ENCODE peak calls at places on chromosomes 16 and 17, in nine cellular contexts. N is hepatic stellate cell; F is tibial nerve; R is effector CD4-positive, alpha-beta T cell; U is NCI-H446 treated with DMSO at 0.1 percent for 48 hours; C is lower lobe of right lung; J is thoracic aorta; P is iris pigment epithelial cell; E is A673. S is an unnamed sample.

GRCh38 chr16:49663081-49664057 is 192.5 kb downstream of the ZNF423 start:
- DNase-seq in F (peak; percentile 40), P (no peak), C (no peak), N (peak; percentile 67), E (no peak), R (no peak), U (no peak), J (peak; percentile 14), S (no peak)

GRCh38 chr16:11272921-11273720 is at the start of gene PRM3:
- DNase-seq in F (no peak), E (no peak), P (no peak), J (no peak), N (no peak), R (no peak), U (no peak), C (no peak), S (no peak)

GRCh38 chr16:49338867-49339266 is 34.7 kb upstream of the C16orf78 start:
- DNase-seq in N (no peak), C (no peak), U (no peak), J (no peak), R (no peak), P (no peak), F (no peak), E (no peak), S (no peak)

GRCh38 chr17:35243459-35244204 is 760 bp downstream of the SLFN5 start:
- DNase-seq in P (peak; percentile 76), N (peak; percentile 40), C (peak; percentile 65), E (peak; percentile 44), U (no peak), R (peak; percentile 49), J (peak; percentile 13), F (peak; percentile 66), S (peak; percentile 43)

GRCh38 chr17:48791128-48792032 is 25.6 kb downstream of the TTLL6 start:
- DNase-seq in R (no peak), N (peak; percentile 81), P (peak; percentile 79), C (peak; percentile 62), J (peak; percentile 32), F (peak; percentile 87), U (no peak), E (peak; percentile 94), S (no peak)

GRCh38 chr16:68762996-68763756 is 26.1 kb downstream of the CDH1 start:
- DNase-seq in R (no peak), U (no peak), C (no peak), F (no peak), J (no peak), E (no peak), N (no peak), P (no peak), S (no peak)

GRCh38 chr17:42518046-42518754 is 17.8 kb upstream of the NAGLU start:
- DNase-seq in J (peak; percentile 80), P (peak; percentile 96), N (peak; percentile 82), C (peak; percentile 69), F (peak; percentile 86), E (peak; percentile 73), U (peak; percentile 83), R (no peak), S (no peak)

GRCh38 chr17:35291802-35292201 is 48.9 kb downstream of the SLFN5 start:
- DNase-seq in P (peak; percentile 91), J (no peak), U (no peak), C (no peak), R (no peak), E (no peak), F (no peak), N (no peak), S (no peak)

GRCh38 chr16:13111747-13112146 is 210.3 kb downstream of the SHISA9 start:
- DNase-seq in N (no peak), F (no peak), C (no peak), R (no peak), U (no peak), P (no peak), E (no peak), J (no peak), S (no peak)

GRCh38 chr17:42687707-42688275 is 5.5 kb downstream of the CNTNAP1 start:
- DNase-seq in P (no peak), R (no peak), U (no peak), E (no peak), N (no peak), J (no peak), F (no peak), C (no peak), S (no peak)

GRCh38 chr17:60610481-60610880 is 10.5 kb downstream of the PPM1D start:
- DNase-seq in R (no peak), C (no peak), F (no peak), P (peak; percentile 33), E (peak; percentile 20), U (peak; percentile 25), J (no peak), N (no peak), S (no peak)

GRCh38 chr16:75244225-75244792 is 7.1 kb downstream of the BCAR1 start:
- DNase-seq in R (no peak), F (peak; percentile 47), P (no peak), U (no peak), N (no peak), C (peak; percentile 76), J (no peak), E (no peak), S (no peak)

GRCh38 chr16:84109598-84110325 is 7.0 kb downstream of the MBTPS1 start:
- DNase-seq in U (no peak), E (no peak), P (no peak), C (no peak), R (no peak), J (no peak), F (no peak), N (no peak), S (no peak)